ENCODE peak calls at places on chromosomes 4 and X, in five cellular contexts. K, Z, W, X and S are unnamed samples.
A peak's percentile ranks its signal among the peaks of the same experiment; 100 is the strongest.

GRCh38 chr4:183467246-183467645 is 22.8 kb downstream of the CDKN2AIP start:
- DNase-seq in K (no peak), Z (no peak), W (no peak), X (no peak), S (no peak)

GRCh38 chrX:101171883-101172400 is 47.6 kb upstream of the DRP2 start:
- DNase-seq in K (no peak), Z (no peak), W (no peak), X (no peak), S (no peak)

GRCh38 chr4:77167173-77167572 is 10.2 kb downstream of the CCNG2 start:
- DNase-seq in K (no peak), Z (no peak), W (no peak), X (no peak), S (no peak)

GRCh38 chrX:139762400-139763183 is 54.6 kb upstream of the MCF2 start:
- DNase-seq in K (no peak), Z (no peak), W (no peak), X (peak; percentile 52), S (no peak)

GRCh38 chr4:139522457-139522856 is 33.6 kb downstream of the SETD7 start:
- DNase-seq in K (no peak), Z (no peak), W (no peak), X (no peak), S (no peak)

GRCh38 chr4:98601719-98602118 is 56.7 kb downstream of the TSPAN5 start:
- DNase-seq in K (no peak), Z (no peak), W (peak; percentile 55), X (no peak), S (no peak)

GRCh38 chrX:109793191-109793590 is 60.1 kb upstream of the ACSL4 start:
- DNase-seq in K (no peak), Z (no peak), W (no peak), X (no peak), S (no peak)

GRCh38 chr4:110654254-110654635 is 31.4 kb upstream of the PITX2 start:
- DNase-seq in K (no peak), Z (no peak), W (no peak), X (no peak), S (no peak)

GRCh38 chr4:6695660-6696581 is 2.2 kb downstream of the S100P start:
- DNase-seq in K (no peak), Z (no peak), W (peak; percentile 61), X (no peak), S (no peak)

GRCh38 chr4:40811886-40812857 is 62.4 kb downstream of the NSUN7 start:
- DNase-seq in K (no peak), Z (no peak), W (no peak), X (no peak), S (no peak)

GRCh38 chr4:124386648-124387047 is 325.9 kb downstream of the ANKRD50 start:
- DNase-seq in K (no peak), Z (no peak), W (no peak), X (no peak), S (no peak)

GRCh38 chrX:7252013-7252610 is 104.2 kb upstream of the PUDP start:
- DNase-seq in K (no peak), Z (no peak), W (no peak), X (peak; percentile 76), S (no peak)

GRCh38 chr4:108512615-108513505 is 107.5 kb upstream of the RPL34 start:
- DNase-seq in K (peak; percentile 44), Z (peak; percentile 51), W (peak; percentile 65), X (peak; percentile 21), S (no peak)

GRCh38 chrX:40152173-40152705 is 54.5 kb upstream of the BCOR start:
- DNase-seq in K (no peak), Z (peak; percentile 20), W (peak; percentile 55), X (no peak), S (no peak)

GRCh38 chr4:121995790-121996537 is 44.1 kb upstream of the TRPC3 start:
- DNase-seq in K (no peak), Z (no peak), W (no peak), X (no peak), S (no peak)

GRCh38 chr4:21709761-21710160 is 238.8 kb downstream of the KCNIP4 start:
- DNase-seq in K (no peak), Z (no peak), W (no peak), X (no peak), S (no peak)

GRCh38 chr4:1241936-1242505 is 6.9 kb downstream of the CTBP1 start:
- DNase-seq in K (no peak), Z (peak; percentile 6), W (no peak), X (no peak), S (no peak)

GRCh38 chrX:25810202-25810601 is 327.9 kb upstream of the MAGEB18 start:
- DNase-seq in K (no peak), Z (no peak), W (no peak), X (no peak), S (no peak)

GRCh38 chr4:71498002-71498401 is 159.2 kb downstream of the SLC4A4 start:
- DNase-seq in K (no peak), Z (no peak), W (no peak), X (no peak), S (no peak)

DNA sequence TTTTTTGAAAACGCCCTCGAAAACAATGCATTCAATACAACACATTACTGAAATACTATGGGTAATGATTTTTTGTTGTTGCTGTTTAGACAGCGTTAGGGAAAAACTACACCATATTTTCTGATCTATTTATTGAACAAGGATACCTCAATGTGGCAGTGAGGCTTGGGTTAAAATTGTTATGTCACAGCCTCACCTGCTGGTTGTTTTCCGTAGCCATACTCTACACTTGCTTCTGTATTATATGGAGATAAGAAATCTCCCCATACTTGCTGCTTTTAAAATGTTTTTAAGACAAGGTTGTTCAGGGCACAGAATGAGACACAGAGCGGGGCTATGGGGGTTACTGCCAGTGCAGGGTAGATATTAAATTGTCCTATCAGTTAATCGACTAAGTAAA is 221.6 kb upstream of the FTHL17 start:
- DNase-seq in K (no peak), Z (no peak), W (no peak), X (peak; percentile 23), S (no peak)
- TF ChIP-seq CTCF in K (no peak), Z (no peak), W (no peak), X (peak; percentile 35), S (no peak)

GRCh38 chr4:170227928-170228327 is 138.2 kb upstream of the AADAT start:
- DNase-seq in K (no peak), Z (no peak), W (no peak), X (no peak), S (no peak)
- TF ChIP-seq CTCF in K (peak; percentile 14), Z (no peak), W (no peak), X (no peak), S (no peak)

DNA sequence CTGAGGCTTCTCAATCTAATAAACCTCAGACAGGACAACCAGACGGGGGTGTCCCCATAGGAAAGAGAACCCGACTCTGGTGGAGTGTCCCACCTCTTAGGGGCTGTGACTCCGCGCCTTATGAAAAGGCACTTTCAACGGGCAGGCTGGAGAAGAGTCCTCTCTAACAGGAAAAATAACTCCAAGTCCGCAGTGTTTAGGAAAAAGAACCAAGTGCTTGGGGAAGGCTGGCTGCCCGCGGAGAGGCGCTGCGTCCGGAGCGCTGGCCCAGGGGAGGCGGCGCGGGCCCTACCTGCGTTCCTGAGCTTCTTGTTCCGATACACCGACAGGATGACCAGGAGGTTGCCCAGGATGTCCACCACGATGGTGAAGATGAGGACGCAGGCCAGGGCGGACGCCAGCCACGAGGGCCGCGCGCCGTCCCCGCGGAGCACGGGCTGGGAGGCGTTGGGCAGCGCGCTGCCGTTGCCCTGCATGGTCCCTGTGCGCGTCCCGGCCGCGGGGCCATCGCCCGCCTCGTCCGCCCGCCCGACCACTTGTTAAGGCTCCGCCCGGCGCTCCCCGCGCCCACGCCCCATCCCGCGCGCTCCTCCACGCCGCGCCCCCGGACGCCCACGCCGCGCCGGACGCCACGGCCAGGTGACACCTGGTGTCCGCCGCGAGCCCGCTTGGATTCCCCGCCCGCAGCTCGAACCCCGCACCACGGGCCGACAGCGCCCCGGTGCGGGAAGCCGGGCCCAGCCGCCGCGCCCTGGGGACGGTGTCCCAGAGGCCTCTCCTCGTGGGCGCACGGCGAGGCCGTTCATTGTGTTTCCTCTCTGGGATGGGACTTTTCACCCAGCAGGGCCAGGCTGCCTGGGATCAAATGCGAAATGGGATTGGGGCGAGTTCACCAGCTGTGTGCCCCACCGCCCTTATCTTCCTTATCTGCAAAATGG is at the start of gene MTNR1A:
- DNase-seq in K (peak; percentile 51), Z (peak; percentile 70), W (no peak), X (peak; percentile 31), S (no peak)
- TF ChIP-seq CTCF in K (peak; percentile 67), Z (peak; percentile 19), W (no peak), X (no peak), S (no peak)

GRCh38 chr4:37882665-37883296 is 8.1 kb upstream of the TBC1D1 start:
- DNase-seq in K (no peak), Z (no peak), W (no peak), X (no peak), S (no peak)
- TF ChIP-seq CTCF in K (no peak), Z (no peak), W (no peak), X (no peak), S (no peak)